ENCODE peak calls at places on chromosomes 12 and 14, in four cellular contexts. Z, L, A and Y are unnamed samples.

GRCh38 chr12:80632835-80633234 is 74.6 kb upstream of the MYF6 start:
- DNase-seq in Z (no peak), L (peak), A (no peak), Y (no peak)

GRCh38 chr14:23352506-23353432 is at the start of gene SLC22A17:
- DNase-seq in Z (peak), L (peak), A (peak), Y (no peak)

GRCh38 chr14:80955434-80955939 is at the start of gene TSHR:
- DNase-seq in Z (no peak), L (no peak), A (peak), Y (no peak)

GRCh38 chr14:100118377-100119011 is 41.0 kb downstream of the DEGS2 start:
- DNase-seq in Z (no peak), L (no peak), A (no peak), Y (no peak)

GRCh38 chr12:132560831-132561783 is 49.3 kb downstream of the LRCOL1 start:
- DNase-seq in Z (peak), L (peak), A (peak), Y (peak)

GRCh38 chr12:99059824-99060526 is 414.9 kb downstream of the APAF1 start:
- DNase-seq in Z (no peak), L (no peak), A (no peak), Y (no peak)

GRCh38 chr12:10031771-10032175 is 1.3 kb downstream of the CLEC9A start:
- DNase-seq in Z (no peak), L (no peak), A (no peak), Y (no peak)

GRCh38 chr12:86143162-86143561 is 113.0 kb downstream of the MGAT4C start:
- DNase-seq in Z (no peak), L (no peak), A (no peak), Y (no peak)

GRCh38 chr12:132151766-132152410 is 7.6 kb downstream of the NOC4L start:
- DNase-seq in Z (no peak), L (no peak), A (no peak), Y (no peak)

GRCh38 chr12:13087766-13088165 is 15.7 kb downstream of the GSG1 start:
- DNase-seq in Z (no peak), L (no peak), A (no peak), Y (no peak)

GRCh38 chr12:59096246-59096645 is 175.9 kb upstream of the LRIG3 start:
- DNase-seq in Z (no peak), L (no peak), A (no peak), Y (no peak)

GRCh38 chr14:93008381-93008780 is 85.4 kb downstream of the CHGA start:
- DNase-seq in Z (no peak), L (no peak), A (peak), Y (no peak)

GRCh38 chr14:35268946-35269345 is 23.2 kb upstream of the PSMA6 start:
- DNase-seq in Z (no peak), L (no peak), A (no peak), Y (no peak)

GRCh38 chr12:121494093-121494787 is 86.6 kb downstream of the KDM2B start:
- DNase-seq in Z (peak), L (no peak), A (peak), Y (peak)

GRCh38 chr12:8722286-8722685 is 24.5 kb downstream of the RIMKLB start:
- DNase-seq in Z (no peak), L (no peak), A (no peak), Y (no peak)

GRCh38 chr12:95909871-95910270 is 32.5 kb downstream of the CCDC38 start:
- DNase-seq in Z (no peak), L (no peak), A (no peak), Y (no peak)

GRCh38 chr12:44287545-44287944 is 451.7 kb downstream of the TMEM117 start:
- DNase-seq in Z (no peak), L (no peak), A (no peak), Y (no peak)

GRCh38 chr14:65772901-65773574 is 360.5 kb downstream of the FUT8 start:
- DNase-seq in Z (no peak), L (no peak), A (no peak), Y (no peak)

GRCh38 chr12:116066381-116067230 is 210.9 kb downstream of the MED13L start:
- DNase-seq in Z (peak), L (peak), A (peak), Y (peak)

DNA sequence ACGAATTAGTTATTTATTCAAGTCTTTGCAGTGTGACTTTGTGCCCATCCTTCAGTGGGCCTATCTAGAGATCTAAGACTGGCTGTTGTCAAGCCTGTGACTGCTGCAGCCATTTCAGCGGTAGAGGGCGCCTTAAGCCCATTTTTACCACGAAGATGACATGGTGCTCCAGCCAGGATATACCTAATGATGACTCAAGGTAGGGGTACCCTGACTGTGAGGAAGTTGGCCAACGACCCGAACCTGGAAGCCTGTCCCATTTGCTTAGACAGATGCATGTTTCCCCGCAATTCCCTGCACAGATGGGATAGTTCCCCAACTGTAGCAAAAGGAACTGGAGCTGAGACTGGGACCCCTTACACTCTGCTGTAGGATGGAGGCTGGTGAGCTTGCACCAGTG is 41.3 kb downstream of the RAB3IP start:
- DNase-seq in Z (peak), L (no peak), A (peak), Y (no peak)
- TF ChIP-seq TCF7L2 in Z (no peak), L (no peak), A (no peak), Y (no peak)

GRCh38 chr14:101639257-101639833 is 78.0 kb downstream of the DIO3 start:
- DNase-seq in Z (no peak), L (no peak), A (no peak), Y (no peak)
- TF ChIP-seq REST in Z (no peak), L (no peak), A (no peak), Y (no peak)

DNA sequence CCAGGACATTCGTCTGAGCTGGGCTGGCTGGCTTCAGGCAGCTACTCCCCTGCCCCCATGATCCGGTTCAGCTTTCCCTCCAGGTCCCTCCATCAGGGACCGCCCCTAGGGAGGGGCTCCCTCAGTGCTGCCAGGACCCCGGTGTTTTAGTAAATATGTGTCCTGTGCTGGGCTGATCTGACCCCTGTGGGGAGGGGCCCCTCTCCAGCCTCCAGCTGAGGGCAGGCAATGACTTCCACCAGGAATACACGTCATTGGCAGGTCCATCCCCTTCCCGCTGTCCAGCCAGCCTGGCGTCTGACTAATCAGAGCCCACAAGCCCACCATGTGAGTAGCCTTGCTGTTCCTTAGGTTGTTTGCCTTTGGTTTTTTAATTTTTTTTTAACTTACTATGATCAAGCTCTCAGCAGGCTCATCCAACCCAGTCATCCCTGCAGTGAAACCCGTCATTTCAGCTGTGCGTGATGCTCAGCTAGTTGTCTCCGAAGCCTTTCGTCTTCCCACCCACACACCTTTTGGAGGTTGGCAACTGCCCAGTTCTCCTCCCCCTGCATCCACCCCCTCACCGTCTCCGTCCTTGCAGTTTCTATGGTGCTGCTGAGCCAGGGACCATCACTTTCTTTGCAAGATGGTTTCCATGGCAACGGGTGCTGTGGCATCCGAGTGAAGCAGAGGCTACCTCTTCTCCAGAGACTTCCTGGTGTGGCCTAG is 16.0 kb upstream of the SERPINA4 start:
- DNase-seq in Z (no peak), L (no peak), A (no peak), Y (no peak)
- TF ChIP-seq TCF7L2 in Z (no peak), L (no peak), A (no peak), Y (no peak)

GRCh38 chr14:105285174-105285573 is 15.6 kb downstream of the BRF1 start:
- DNase-seq in Z (no peak), L (no peak), A (no peak), Y (no peak)
- TF ChIP-seq REST in Z (no peak), L (no peak), A (no peak), Y (no peak)